ENCODE peak calls at places on chromosomes 3 and 15, in four cellular contexts. E is BJ, F is NCI-H774, W is lower lobe of right lung. C is an unnamed sample.

GRCh38 chr15:89104172-89104564 is 15.9 kb downstream of the ABHD2 start:
- DNase-seq in E (no peak), W (no peak), F (no peak), C (no peak)

GRCh38 chr3:157865449-157865862 is 240.8 kb downstream of the SHOX2 start:
- DNase-seq in F (peak), E (no peak), W (peak), C (no peak)

GRCh38 chr3:103947062-103947461 is 1419.6 kb upstream of the ALCAM start:
- DNase-seq in E (no peak), F (no peak), W (no peak), C (no peak)

GRCh38 chr3:71062920-71063767 is 520.4 kb downstream of the FOXP1 start:
- DNase-seq in E (no peak), F (peak), W (no peak), C (no peak)

GRCh38 chr15:54131410-54131809 is 153.2 kb downstream of the UNC13C start:
- DNase-seq in W (no peak), E (no peak), F (no peak), C (no peak)

GRCh38 chr3:112470791-112471190 is 28.5 kb downstream of the BTLA start:
- DNase-seq in E (no peak), F (no peak), W (no peak), C (no peak)

GRCh38 chr3:38472342-38472741 is 18.7 kb downstream of the ACVR2B start:
- DNase-seq in W (no peak), E (no peak), F (no peak), C (no peak)

GRCh38 chr3:8143186-8143585 is 358.4 kb upstream of the LMCD1 start:
- DNase-seq in E (no peak), F (no peak), W (no peak), C (no peak)

GRCh38 chr15:61500951-61501350 is 271.8 kb upstream of the RORA start:
- DNase-seq in W (no peak), E (no peak), F (no peak), C (no peak)

GRCh38 chr3:36058404-36059035 is 321.8 kb upstream of the STAC start:
- DNase-seq in F (no peak), E (no peak), W (no peak), C (no peak)

GRCh38 chr15:57542505-57542817 is 49.2 kb upstream of the MYZAP start:
- DNase-seq in E (no peak), F (no peak), W (no peak), C (no peak)

GRCh38 chr15:84797212-84797611 is 19.9 kb upstream of the ALPK3 start:
- DNase-seq in W (no peak), F (no peak), E (no peak), C (no peak)

GRCh38 chr3:16315623-16316022 is 50.6 kb downstream of the OXNAD1 start:
- DNase-seq in F (no peak), E (no peak), W (no peak), C (no peak)

GRCh38 chr3:98602078-98602678 is 8.8 kb upstream of the CPOX start:
- DNase-seq in F (peak), E (no peak), W (no peak), C (no peak)

GRCh38 chr3:134249935-134250716 is 533 bp downstream of the RYK start:
- DNase-seq in W (peak), F (no peak), E (no peak), C (peak)

GRCh38 chr3:45608885-45609284 is 14.3 kb downstream of the LIMD1 start:
- DNase-seq in W (peak), E (no peak), F (no peak), C (no peak)

C was measured in right lobe of liver.